ENCODE peak calls at places on chromosome 5, in seven cellular contexts. One of them, this sample, is unnamed.

GRCh38 chr5:165149439-165149838 is 1644.0 kb downstream of the MAT2B start:
- DNase-seq in cardiac muscle cell: no peak
- DNase-seq in fibroblast of mammary gland: no peak
- DNase-seq in cardiac fibroblast: no peak
- DNase-seq in right atrium auricular region: no peak
- DNase-seq in Panc1: no peak
- DNase-seq in left ventricle myocardium inferior: no peak
- DNase-seq in this sample: no peak

GRCh38 chr5:6568909-6569308 is 63.9 kb downstream of the NSUN2 start:
- DNase-seq in cardiac fibroblast: no peak
- DNase-seq in right atrium auricular region: peak; percentile 26
- DNase-seq in fibroblast of mammary gland: no peak
- DNase-seq in left ventricle myocardium inferior: no peak
- DNase-seq in cardiac muscle cell: no peak
- DNase-seq in Panc1: no peak
- DNase-seq in this sample: no peak

GRCh38 chr5:142831019-142831403 is 60.8 kb downstream of the ARHGAP26 start:
- DNase-seq in cardiac muscle cell: no peak
- DNase-seq in Panc1: no peak
- DNase-seq in right atrium auricular region: no peak
- DNase-seq in cardiac fibroblast: no peak
- DNase-seq in fibroblast of mammary gland: no peak
- DNase-seq in left ventricle myocardium inferior: no peak
- DNase-seq in this sample: no peak

GRCh38 chr5:156971848-156972525 is 9.0 kb upstream of the TIMD4 start:
- DNase-seq in Panc1: no peak
- DNase-seq in right atrium auricular region: no peak
- DNase-seq in cardiac muscle cell: no peak
- DNase-seq in fibroblast of mammary gland: no peak
- DNase-seq in left ventricle myocardium inferior: no peak
- DNase-seq in cardiac fibroblast: no peak
- DNase-seq in this sample: no peak

GRCh38 chr5:31962928-31963327 is 211.2 kb downstream of the GOLPH3 start:
- DNase-seq in left ventricle myocardium inferior: no peak
- DNase-seq in fibroblast of mammary gland: no peak
- DNase-seq in cardiac muscle cell: peak; percentile 3
- DNase-seq in right atrium auricular region: no peak
- DNase-seq in Panc1: no peak
- DNase-seq in cardiac fibroblast: no peak
- DNase-seq in this sample: peak; percentile 40

GRCh38 chr5:107253246-107253645 is 417.5 kb downstream of the EFNA5 start:
- DNase-seq in left ventricle myocardium inferior: no peak
- DNase-seq in cardiac muscle cell: no peak
- DNase-seq in Panc1: no peak
- DNase-seq in cardiac fibroblast: no peak
- DNase-seq in fibroblast of mammary gland: no peak
- DNase-seq in right atrium auricular region: no peak
- DNase-seq in this sample: no peak

GRCh38 chr5:79011869-79012268 is 26.8 kb upstream of the ARSB start:
- DNase-seq in Panc1: no peak
- DNase-seq in left ventricle myocardium inferior: no peak
- DNase-seq in right atrium auricular region: no peak
- DNase-seq in fibroblast of mammary gland: no peak
- DNase-seq in cardiac fibroblast: no peak
- DNase-seq in cardiac muscle cell: no peak
- DNase-seq in this sample: no peak

GRCh38 chr5:160251406-160252155 is 22.3 kb downstream of the FABP6 start:
- DNase-seq in left ventricle myocardium inferior: no peak
- DNase-seq in cardiac fibroblast: no peak
- DNase-seq in fibroblast of mammary gland: no peak
- DNase-seq in Panc1: no peak
- DNase-seq in cardiac muscle cell: no peak
- DNase-seq in right atrium auricular region: no peak
- DNase-seq in this sample: no peak

GRCh38 chr5:56323505-56323904 is 90.4 kb upstream of the ANKRD55 start:
- DNase-seq in fibroblast of mammary gland: peak; percentile 29
- DNase-seq in Panc1: no peak
- DNase-seq in cardiac muscle cell: peak; percentile 23
- DNase-seq in cardiac fibroblast: peak; percentile 76
- DNase-seq in right atrium auricular region: no peak
- DNase-seq in left ventricle myocardium inferior: no peak
- DNase-seq in this sample: peak; percentile 31

GRCh38 chr5:73027816-73028215 is 72.0 kb downstream of the FCHO2 start:
- DNase-seq in fibroblast of mammary gland: no peak
- DNase-seq in cardiac muscle cell: no peak
- DNase-seq in cardiac fibroblast: no peak
- DNase-seq in left ventricle myocardium inferior: no peak
- DNase-seq in Panc1: no peak
- DNase-seq in right atrium auricular region: no peak
- DNase-seq in this sample: no peak

GRCh38 chr5:132067941-132068808 is 5.4 kb upstream of the CSF2 start:
- DNase-seq in cardiac fibroblast: no peak
- DNase-seq in Panc1: no peak
- DNase-seq in left ventricle myocardium inferior: peak; percentile 1
- DNase-seq in cardiac muscle cell: no peak
- DNase-seq in fibroblast of mammary gland: no peak
- DNase-seq in right atrium auricular region: no peak
- DNase-seq in this sample: no peak

GRCh38 chr5:134130239-134130945 is 15.9 kb downstream of the TCF7 start:
- DNase-seq in left ventricle myocardium inferior: no peak
- DNase-seq in cardiac muscle cell: no peak
- DNase-seq in cardiac fibroblast: no peak
- DNase-seq in right atrium auricular region: no peak
- DNase-seq in fibroblast of mammary gland: no peak
- DNase-seq in Panc1: no peak
- DNase-seq in this sample: no peak

GRCh38 chr5:120464627-120465280 is 654 bp downstream of the PRR16 start:
- DNase-seq in Panc1: no peak
- DNase-seq in cardiac fibroblast: peak; percentile 68
- DNase-seq in right atrium auricular region: peak; percentile 58
- DNase-seq in fibroblast of mammary gland: peak; percentile 77
- DNase-seq in left ventricle myocardium inferior: peak; percentile 57
- DNase-seq in cardiac muscle cell: peak; percentile 31
- DNase-seq in this sample: no peak

GRCh38 chr5:134122530-134122929 is 8.0 kb downstream of the TCF7 start:
- DNase-seq in fibroblast of mammary gland: no peak
- DNase-seq in Panc1: no peak
- DNase-seq in left ventricle myocardium inferior: no peak
- DNase-seq in cardiac fibroblast: no peak
- DNase-seq in cardiac muscle cell: no peak
- DNase-seq in right atrium auricular region: no peak
- DNase-seq in this sample: no peak

GRCh38 chr5:149133795-149134777 is 7.2 kb upstream of the ABLIM3 start:
- DNase-seq in Panc1: no peak
- DNase-seq in cardiac fibroblast: peak; percentile 76
- DNase-seq in cardiac muscle cell: no peak
- DNase-seq in left ventricle myocardium inferior: peak; percentile 60
- DNase-seq in right atrium auricular region: peak; percentile 93
- DNase-seq in fibroblast of mammary gland: peak; percentile 97
- DNase-seq in this sample: peak; percentile 37

GRCh38 chr5:139856694-139857093 is 61.1 kb downstream of the PSD2 start:
- DNase-seq in left ventricle myocardium inferior: no peak
- DNase-seq in cardiac fibroblast: no peak
- DNase-seq in right atrium auricular region: no peak
- DNase-seq in Panc1: no peak
- DNase-seq in fibroblast of mammary gland: no peak
- DNase-seq in cardiac muscle cell: no peak
- DNase-seq in this sample: no peak

GRCh38 chr5:132800545-132800944 is 12.6 kb upstream of the SOWAHA start:
- DNase-seq in cardiac fibroblast: no peak
- DNase-seq in right atrium auricular region: no peak
- DNase-seq in fibroblast of mammary gland: no peak
- DNase-seq in left ventricle myocardium inferior: no peak
- DNase-seq in cardiac muscle cell: no peak
- DNase-seq in Panc1: no peak
- DNase-seq in this sample: no peak

GRCh38 chr5:102666164-102666951 is 88.7 kb upstream of the PAM start:
- DNase-seq in cardiac muscle cell: no peak
- DNase-seq in right atrium auricular region: no peak
- DNase-seq in cardiac fibroblast: no peak
- DNase-seq in fibroblast of mammary gland: peak; percentile 42
- DNase-seq in Panc1: no peak
- DNase-seq in left ventricle myocardium inferior: no peak
- DNase-seq in this sample: no peak

GRCh38 chr5:51326844-51327243 is 56.4 kb upstream of the ISL1 start:
- DNase-seq in cardiac fibroblast: no peak
- DNase-seq in cardiac muscle cell: no peak
- DNase-seq in left ventricle myocardium inferior: no peak
- DNase-seq in right atrium auricular region: no peak
- DNase-seq in fibroblast of mammary gland: no peak
- DNase-seq in Panc1: no peak
- DNase-seq in this sample: no peak

GRCh38 chr5:87393331-87393730 is 19.4 kb downstream of the CCNH start:
- DNase-seq in fibroblast of mammary gland: peak; percentile 80
- DNase-seq in right atrium auricular region: no peak
- DNase-seq in Panc1: peak; percentile 54
- DNase-seq in cardiac fibroblast: peak; percentile 80
- DNase-seq in cardiac muscle cell: no peak
- DNase-seq in left ventricle myocardium inferior: no peak
- DNase-seq in this sample: peak; percentile 62

GRCh38 chr5:114101153-114101552 is 260.7 kb upstream of the KCNN2 start:
- DNase-seq in Panc1: no peak
- DNase-seq in cardiac muscle cell: peak; percentile 70
- DNase-seq in fibroblast of mammary gland: peak; percentile 49
- DNase-seq in right atrium auricular region: no peak
- DNase-seq in cardiac fibroblast: peak; percentile 73
- DNase-seq in left ventricle myocardium inferior: no peak
- DNase-seq in this sample: peak; percentile 19

GRCh38 chr5:157778121-157778805 is 34.8 kb downstream of the LSM11 start:
- DNase-seq in right atrium auricular region: no peak
- DNase-seq in fibroblast of mammary gland: peak; percentile 76
- DNase-seq in left ventricle myocardium inferior: no peak
- DNase-seq in cardiac muscle cell: no peak
- DNase-seq in cardiac fibroblast: peak; percentile 33
- DNase-seq in Panc1: no peak
- DNase-seq in this sample: peak; percentile 40

GRCh38 chr5:54457094-54457531 is 1.6 kb downstream of the HSPB3 start:
- DNase-seq in cardiac fibroblast: peak; percentile 88
- DNase-seq in right atrium auricular region: no peak
- DNase-seq in fibroblast of mammary gland: peak; percentile 44
- DNase-seq in Panc1: no peak
- DNase-seq in left ventricle myocardium inferior: peak; percentile 21
- DNase-seq in cardiac muscle cell: peak; percentile 94
- DNase-seq in this sample: no peak

GRCh38 chr5:124663101-124663506 is 83.3 kb downstream of the ZNF608 start:
- DNase-seq in fibroblast of mammary gland: no peak
- DNase-seq in left ventricle myocardium inferior: no peak
- DNase-seq in cardiac fibroblast: no peak
- DNase-seq in right atrium auricular region: no peak
- DNase-seq in cardiac muscle cell: peak; percentile 49
- DNase-seq in Panc1: no peak
- DNase-seq in this sample: no peak

GRCh38 chr5:127839496-127840197 is 136.5 kb downstream of the CCDC192 start:
- DNase-seq in left ventricle myocardium inferior: no peak
- DNase-seq in fibroblast of mammary gland: peak; percentile 46
- DNase-seq in Panc1: no peak
- DNase-seq in cardiac fibroblast: peak; percentile 40
- DNase-seq in right atrium auricular region: no peak
- DNase-seq in cardiac muscle cell: no peak
- DNase-seq in this sample: no peak

GRCh38 chr5:139415869-139416268 is 12.0 kb upstream of the SPATA24 start:
- DNase-seq in left ventricle myocardium inferior: no peak
- DNase-seq in cardiac muscle cell: no peak
- DNase-seq in fibroblast of mammary gland: no peak
- DNase-seq in cardiac fibroblast: no peak
- DNase-seq in right atrium auricular region: no peak
- DNase-seq in Panc1: no peak
- DNase-seq in this sample: no peak

GRCh38 chr5:6705088-6705487 is 8.1 kb upstream of the TENT4A start:
- DNase-seq in cardiac fibroblast: no peak
- DNase-seq in right atrium auricular region: no peak
- DNase-seq in left ventricle myocardium inferior: no peak
- DNase-seq in cardiac muscle cell: no peak
- DNase-seq in fibroblast of mammary gland: no peak
- DNase-seq in Panc1: no peak
- DNase-seq in this sample: no peak

GRCh38 chr5:142690641-142691040 is 4.8 kb upstream of the FGF1 start:
- DNase-seq in left ventricle myocardium inferior: no peak
- DNase-seq in fibroblast of mammary gland: no peak
- DNase-seq in Panc1: no peak
- DNase-seq in cardiac muscle cell: no peak
- DNase-seq in right atrium auricular region: no peak
- DNase-seq in cardiac fibroblast: no peak
- DNase-seq in this sample: no peak

GRCh38 chr5:98977723-98978122 is 48.9 kb upstream of the CHD1 start:
- DNase-seq in fibroblast of mammary gland: no peak
- DNase-seq in Panc1: no peak
- DNase-seq in left ventricle myocardium inferior: no peak
- DNase-seq in cardiac muscle cell: no peak
- DNase-seq in right atrium auricular region: no peak
- DNase-seq in cardiac fibroblast: no peak
- DNase-seq in this sample: no peak

GRCh38 chr5:892390-893136 is at the start of the genes BRD9 and TRIP13:
- DNase-seq in left ventricle myocardium inferior: peak; percentile 80
- DNase-seq in cardiac fibroblast: peak; percentile 77
- DNase-seq in cardiac muscle cell: peak; percentile 89
- DNase-seq in Panc1: no peak
- DNase-seq in right atrium auricular region: peak; percentile 73
- DNase-seq in fibroblast of mammary gland: peak; percentile 65
- DNase-seq in this sample: no peak
- TF ChIP-seq CTCF in left ventricle myocardium inferior: peak; percentile 27
- TF ChIP-seq CTCF in cardiac fibroblast: no peak
- TF ChIP-seq CTCF in cardiac muscle cell: no peak
- TF ChIP-seq CTCF in Panc1: no peak
- TF ChIP-seq CTCF in right atrium auricular region: no peak
- TF ChIP-seq CTCF in fibroblast of mammary gland: no peak
- TF ChIP-seq CTCF in this sample: no peak

GRCh38 chr5:170266570-170267379 is 30.8 kb downstream of the LCP2 start:
- DNase-seq in Panc1: no peak
- DNase-seq in left ventricle myocardium inferior: no peak
- DNase-seq in fibroblast of mammary gland: no peak
- DNase-seq in right atrium auricular region: no peak
- DNase-seq in cardiac muscle cell: no peak
- DNase-seq in cardiac fibroblast: no peak
- DNase-seq in this sample: no peak
- H3K4me3 ChIP-seq in Panc1: no peak overlapping the region
- H3K4me3 ChIP-seq in left ventricle myocardium inferior: no peak overlapping the region
- H3K4me3 ChIP-seq in fibroblast of mammary gland: no peak overlapping the region
- H3K4me3 ChIP-seq in right atrium auricular region: no peak overlapping the region
- H3K4me3 ChIP-seq in cardiac muscle cell: no peak overlapping the region
- H3K4me3 ChIP-seq in cardiac fibroblast: no peak overlapping the region
- H3K4me3 ChIP-seq in this sample: no peak overlapping the region

GRCh38 chr5:146778795-146779579 is 99.6 kb downstream of the PPP2R2B start:
- DNase-seq in right atrium auricular region: no peak
- DNase-seq in cardiac fibroblast: no peak
- DNase-seq in cardiac muscle cell: no peak
- DNase-seq in fibroblast of mammary gland: no peak
- DNase-seq in left ventricle myocardium inferior: no peak
- DNase-seq in Panc1: no peak
- DNase-seq in this sample: no peak
- TF ChIP-seq CTCF in right atrium auricular region: no peak
- TF ChIP-seq CTCF in cardiac fibroblast: no peak
- TF ChIP-seq CTCF in cardiac muscle cell: no peak
- TF ChIP-seq CTCF in fibroblast of mammary gland: no peak
- TF ChIP-seq CTCF in left ventricle myocardium inferior: no peak
- TF ChIP-seq CTCF in Panc1: no peak
- TF ChIP-seq CTCF in this sample: no peak

DNA sequence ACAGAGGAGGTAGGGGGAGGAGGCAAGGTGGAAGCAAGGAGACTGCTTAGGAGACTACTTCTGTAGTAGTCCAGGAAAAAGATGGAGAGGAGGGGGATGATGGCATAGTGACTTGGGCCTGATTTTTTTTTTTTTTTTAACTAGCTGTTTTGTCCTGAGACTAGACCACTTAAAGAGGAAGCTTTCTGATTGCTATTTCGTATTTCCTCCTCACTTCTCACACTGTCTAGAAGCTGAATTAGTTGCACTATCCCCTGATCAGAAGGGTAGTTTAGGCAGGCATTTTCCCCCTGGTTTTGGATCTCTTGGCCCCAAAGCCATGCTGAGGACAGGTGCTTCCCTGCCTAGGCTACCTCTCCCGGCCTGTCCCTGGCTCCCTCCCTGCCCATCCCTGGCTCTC is 14.9 kb downstream of the LARP1 start:
- DNase-seq in fibroblast of mammary gland: no peak
- DNase-seq in right atrium auricular region: no peak
- DNase-seq in cardiac muscle cell: no peak
- DNase-seq in Panc1: no peak
- DNase-seq in left ventricle myocardium inferior: no peak
- DNase-seq in cardiac fibroblast: no peak
- DNase-seq in this sample: no peak
- H3K4me3 ChIP-seq in fibroblast of mammary gland: no peak overlapping the region
- H3K4me3 ChIP-seq in right atrium auricular region: no peak overlapping the region
- H3K4me3 ChIP-seq in cardiac muscle cell: no peak overlapping the region
- H3K4me3 ChIP-seq in Panc1: no peak overlapping the region
- H3K4me3 ChIP-seq in left ventricle myocardium inferior: no peak overlapping the region
- H3K4me3 ChIP-seq in cardiac fibroblast: no peak overlapping the region
- H3K4me3 ChIP-seq in this sample: no peak overlapping the region

This sample was measured in astrocyte of the cerebellum.